ENCODE peak calls at places on chromosomes 3 and 15, in seven cellular contexts. K, A, E, X, H, B and J are unnamed samples.

GRCh38 chr3:126151562-126152302 is 28.7 kb downstream of the ALDH1L1 start:
- DNase-seq in B (no peak), H (no peak), A (no peak), X (no peak), E (no peak), K (no peak), J (no peak)

GRCh38 chr3:69143605-69144004 is 21.2 kb upstream of the LMOD3 start:
- DNase-seq in K (peak; percentile 33), H (no peak), A (no peak), X (no peak), B (no peak), E (no peak), J (no peak)

GRCh38 chr3:148366743-148367410 is 330.8 kb upstream of the AGTR1 start:
- DNase-seq in H (no peak), A (no peak), K (peak; percentile 15), E (no peak), B (no peak), X (no peak), J (no peak)

GRCh38 chr3:197518794-197519451 is 36.8 kb downstream of the BDH1 start:
- DNase-seq in A (peak; percentile 27), K (no peak), H (no peak), B (no peak), X (no peak), E (no peak), J (no peak)

GRCh38 chr3:10757021-10757820 is 58.8 kb upstream of the SLC6A11 start:
- DNase-seq in A (peak; percentile 29), B (no peak), K (peak; percentile 1), H (no peak), X (no peak), E (no peak), J (no peak)

GRCh38 chr3:143972495-143973351 is 1.1 kb downstream of the DIPK2A start:
- DNase-seq in B (peak; percentile 52), X (peak; percentile 40), H (peak; percentile 77), A (peak; percentile 73), K (peak; percentile 75), E (peak; percentile 72), J (peak; percentile 82)

GRCh38 chr3:171453175-171453868 is 6.9 kb downstream of the TNIK start:
- DNase-seq in A (no peak), K (no peak), E (no peak), X (no peak), H (no peak), B (no peak), J (no peak)

GRCh38 chr3:40765884-40766283 is 241.1 kb downstream of the ZNF621 start:
- DNase-seq in H (no peak), X (no peak), E (no peak), A (no peak), K (peak; percentile 41), B (no peak), J (peak; percentile 86)

GRCh38 chr3:38627956-38628355 is 21.5 kb downstream of the SCN5A start:
- DNase-seq in A (peak; percentile 42), K (no peak), X (no peak), H (no peak), B (no peak), E (no peak), J (no peak)

GRCh38 chr3:136819784-136820640 is 1.1 kb downstream of the SLC35G2 start:
- DNase-seq in B (peak; percentile 20), E (peak; percentile 61), K (peak; percentile 57), H (peak; percentile 29), A (peak; percentile 52), X (peak; percentile 2), J (no peak)

GRCh38 chr3:48429416-48430358 is at the start of gene PLXNB1:
- DNase-seq in H (no peak), X (peak; percentile 56), E (peak; percentile 63), A (peak; percentile 61), K (peak; percentile 57), B (no peak), J (no peak)

GRCh38 chr3:194091141-194091540 is 44.8 kb upstream of the HES1 start:
- DNase-seq in E (no peak), X (no peak), H (no peak), A (peak; percentile 22), K (peak; percentile 66), B (no peak), J (no peak)

GRCh38 chr3:170868577-170869239 is 1.3 kb downstream of the RPL22L1 start:
- DNase-seq in K (no peak), H (no peak), A (peak; percentile 19), B (no peak), E (no peak), X (no peak), J (no peak)

GRCh38 chr15:71448688-71449114 is 333.4 kb downstream of the THSD4 start:
- DNase-seq in H (no peak), X (no peak), A (no peak), E (no peak), B (no peak), K (peak; percentile 58), J (peak; percentile 44)

GRCh38 chr3:152176241-152176640 is 92.5 kb upstream of the MBNL1 start:
- DNase-seq in X (no peak), A (no peak), B (no peak), K (peak; percentile 76), H (no peak), E (no peak), J (no peak)

GRCh38 chr15:43249699-43250203 is 17.0 kb downstream of the TGM5 start:
- DNase-seq in A (peak; percentile 41), B (no peak), K (peak; percentile 91), E (no peak), X (no peak), H (no peak), J (no peak)

GRCh38 chr15:85485956-85486567 is 105.7 kb downstream of the AKAP13 start:
- DNase-seq in E (no peak), H (peak; percentile 13), X (peak; percentile 12), B (no peak), A (peak; percentile 41), K (peak; percentile 74), J (peak; percentile 74)

GRCh38 chr15:75648156-75649000 is 666 bp downstream of the SNX33 start:
- DNase-seq in H (no peak), E (peak; percentile 54), X (no peak), B (no peak), A (no peak), K (peak; percentile 44), J (no peak)

GRCh38 chr3:182382112-182382857 is 411.0 kb upstream of the ATP11B start:
- DNase-seq in X (no peak), K (no peak), E (no peak), A (no peak), H (no peak), B (no peak), J (no peak)

GRCh38 chr3:122918576-122919290 is 108.8 kb downstream of the SEMA5B start:
- DNase-seq in H (no peak), A (no peak), X (no peak), B (no peak), K (no peak), E (no peak), J (no peak)

GRCh38 chr15:65409284-65409631 is 13.5 kb downstream of the IGDCC4 start:
- DNase-seq in K (peak; percentile 98), A (no peak), B (no peak), H (peak; percentile 36), X (no peak), E (no peak), J (no peak)

GRCh38 chr15:66700412-66700801 is 1.6 kb upstream of the SMAD6 start:
- DNase-seq in X (no peak), K (no peak), A (no peak), B (no peak), E (no peak), H (no peak), J (no peak)

GRCh38 chr15:57694264-57694663 is 12.2 kb upstream of the POLR2M start:
- DNase-seq in A (no peak), H (no peak), K (peak; percentile 74), E (no peak), X (no peak), B (no peak), J (no peak)

GRCh38 chr3:175208316-175208715 is 349.2 kb downstream of the NAALADL2 start:
- DNase-seq in H (no peak), E (no peak), B (no peak), A (no peak), K (no peak), X (no peak), J (peak; percentile 72)

GRCh38 chr15:28110416-28110975 is 11.4 kb upstream of the OCA2 start:
- DNase-seq in B (no peak), K (no peak), A (no peak), E (no peak), X (no peak), H (no peak), J (peak; percentile 48)

GRCh38 chr3:27357665-27358258 is 11.4 kb downstream of the NEK10 start:
- DNase-seq in B (no peak), X (peak; percentile 20), K (peak; percentile 29), H (no peak), A (peak; percentile 77), E (no peak), J (peak; percentile 24)

GRCh38 chr3:120182613-120183524 is 88.6 kb upstream of the GSK3B start:
- DNase-seq in K (peak; percentile 63), A (no peak), X (no peak), B (no peak), E (no peak), H (no peak), J (no peak)

GRCh38 chr3:38519000-38519399 is 22.9 kb downstream of the EXOG start:
- DNase-seq in K (no peak), B (no peak), E (no peak), A (no peak), H (peak; percentile 51), X (no peak), J (no peak)

GRCh38 chr3:139032326-139033002 is 11.7 kb upstream of the PRR23B start:
- DNase-seq in A (no peak), H (no peak), X (no peak), E (no peak), K (no peak), B (no peak), J (no peak)

GRCh38 chr15:58559904-58560588 is 128.3 kb downstream of the LIPC start:
- DNase-seq in E (no peak), A (no peak), H (no peak), X (no peak), B (no peak), K (no peak), J (no peak)

GRCh38 chr3:81472600-81473362 is 288.7 kb downstream of the GBE1 start:
- DNase-seq in A (no peak), X (no peak), B (no peak), H (no peak), E (no peak), K (no peak), J (no peak)

GRCh38 chr3:4643904-4644547 is 150.9 kb downstream of the ITPR1 start:
- DNase-seq in H (no peak), B (no peak), K (no peak), E (no peak), X (no peak), A (no peak), J (no peak)

GRCh38 chr3:79937567-79937966 is 169.8 kb upstream of the ROBO1 start:
- DNase-seq in X (no peak), B (no peak), K (no peak), E (no peak), A (no peak), H (no peak), J (no peak)

GRCh38 chr15:78880242-78880533 is 7.5 kb downstream of the MORF4L1 start:
- DNase-seq in B (no peak), X (no peak), E (no peak), A (no peak), H (no peak), K (peak; percentile 60), J (no peak)

GRCh38 chr15:90572893-90573292 is 43.2 kb downstream of the CRTC3 start:
- DNase-seq in H (no peak), B (no peak), A (no peak), X (no peak), E (no peak), K (no peak), J (no peak)

GRCh38 chr15:80252281-80252619 is 237 bp upstream of the CTXND1 start:
- DNase-seq in A (no peak), K (no peak), X (no peak), H (no peak), E (no peak), B (no peak), J (no peak)

GRCh38 chr3:29683306-29683993 is 402.6 kb downstream of the RBMS3 start:
- DNase-seq in K (peak; percentile 37), X (no peak), E (no peak), B (no peak), H (no peak), A (no peak), J (no peak)